ENCODE peak calls at places on chromosomes 4 and X, in six cellular contexts. I is tibial nerve, V is HCT116, R is ovary, X is right lobe of liver, O is IMR-90. P is an unnamed sample. For H3K27me3, the result is how much of the 10 kb centered on the place peaks cover.

GRCh38 chrX:38108364-38108763 is 102.0 kb downstream of the SYTL5 start:
- DNase-seq in O (peak), V (no peak), X (no peak), R (no peak), I (no peak), P (no peak)

GRCh38 chrX:37405954-37406353 is 56.8 kb downstream of the PRRG1 start:
- DNase-seq in R (no peak), O (peak), V (no peak), X (no peak), I (no peak), P (no peak)

GRCh38 chrX:3076416-3076991 is 35.2 kb downstream of the ARSF start:
- DNase-seq in V (no peak), R (no peak), I (no peak), X (no peak), O (no peak), P (no peak)

GRCh38 chrX:108426262-108426661 is 12.0 kb downstream of the COL4A6 start:
- DNase-seq in O (no peak), R (no peak), I (no peak), X (no peak), V (no peak), P (no peak)

GRCh38 chr4:119627267-119628190 is 1.1 kb downstream of the PDE5A start:
- DNase-seq in O (peak), I (peak), R (peak), X (peak), V (peak), P (peak)

GRCh38 chr4:87220094-87220831 is at the start of gene KLHL8:
- DNase-seq in O (peak), X (peak), R (peak), V (peak), I (peak), P (peak)

GRCh38 chr4:19494958-19495357 is 756.7 kb upstream of the SLIT2 start:
- DNase-seq in V (no peak), I (no peak), O (peak), R (no peak), X (no peak), P (no peak)

GRCh38 chrX:8783100-8784098 is 17.8 kb downstream of the FAM9A start:
- DNase-seq in I (no peak), R (no peak), V (no peak), X (no peak), O (peak), P (no peak)

GRCh38 chrX:70635669-70636068 is 191.0 kb downstream of the DLG3 start:
- DNase-seq in O (no peak), V (no peak), R (no peak), X (no peak), I (no peak), P (no peak)

GRCh38 chr4:38782452-38783108 is at the start of gene TLR10:
- DNase-seq in V (peak), R (no peak), O (peak), I (no peak), X (peak), P (no peak)

GRCh38 chrX:46649421-46650260 is 76.1 kb downstream of the CHST7 start:
- DNase-seq in R (peak), V (no peak), X (peak), I (no peak), O (peak), P (no peak)

GRCh38 chr4:80017125-80017854 is 55.7 kb downstream of the ANTXR2 start:
- DNase-seq in X (no peak), O (peak), R (no peak), I (no peak), V (no peak), P (no peak)

GRCh38 chrX:135625995-135626394 is 87.4 kb upstream of the CT45A1 start:
- DNase-seq in I (no peak), O (no peak), R (no peak), X (no peak), V (peak), P (no peak)

GRCh38 chr4:16916719-16917337 is 18.4 kb upstream of the LDB2 start:
- DNase-seq in R (no peak), I (no peak), O (no peak), V (peak), X (peak), P (no peak)

DNA sequence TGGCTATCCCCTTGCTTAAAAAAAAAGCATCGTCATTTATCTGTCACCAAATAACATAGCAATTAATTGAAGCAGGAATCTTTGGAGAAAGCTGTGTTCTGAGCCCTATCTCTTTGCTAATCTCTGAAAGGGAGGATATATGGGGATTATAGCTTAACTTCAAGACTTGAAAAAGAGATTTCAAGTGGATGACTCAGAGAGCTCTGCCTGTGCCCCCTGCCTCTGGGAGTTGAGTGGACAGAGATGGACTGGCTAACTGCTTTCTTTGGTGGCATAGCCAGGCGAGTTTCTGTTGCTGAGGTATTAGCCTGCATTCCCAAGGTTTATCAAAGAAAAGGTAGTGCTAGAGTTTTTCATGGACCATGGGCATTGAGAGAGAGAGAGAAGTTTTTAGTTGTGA is 91.6 kb downstream of the DDIT4L start:
- DNase-seq in X (no peak), O (no peak), V (no peak), R (no peak), I (no peak), P (no peak)
- TF ChIP-seq CTCF in X (no peak), O (no peak), V (no peak), R (no peak), I (no peak), P (no peak)

GRCh38 chr4:4871267-4872147 is 12.0 kb downstream of the MSX1 start:
- DNase-seq in V (no peak), O (no peak), R (no peak), I (no peak), X (no peak), P (no peak)
- H3K27me3 ChIP-seq in V (under half), O (half or more), R (under half), I (under half), X (under half), P (half or more)

GRCh38 chr4:2472187-2472586 is 3.3 kb downstream of the RNF4 start:
- DNase-seq in O (peak), X (no peak), I (no peak), R (no peak), V (no peak), P (no peak)

GRCh38 chr4:2462992-2463762 is 5.7 kb upstream of the RNF4 start:
- DNase-seq in O (no peak), R (no peak), X (no peak), V (no peak), I (no peak), P (no peak)

GRCh38 chr4:2469192-2469984 is 482 bp downstream of the RNF4 start:
- DNase-seq in I (no peak), X (peak), V (no peak), O (peak), R (peak), P (no peak)

GRCh38 chr4:2465032-2465431 is 3.9 kb upstream of the RNF4 start:
- DNase-seq in R (no peak), V (no peak), O (no peak), I (no peak), X (no peak), P (no peak)

DNA sequence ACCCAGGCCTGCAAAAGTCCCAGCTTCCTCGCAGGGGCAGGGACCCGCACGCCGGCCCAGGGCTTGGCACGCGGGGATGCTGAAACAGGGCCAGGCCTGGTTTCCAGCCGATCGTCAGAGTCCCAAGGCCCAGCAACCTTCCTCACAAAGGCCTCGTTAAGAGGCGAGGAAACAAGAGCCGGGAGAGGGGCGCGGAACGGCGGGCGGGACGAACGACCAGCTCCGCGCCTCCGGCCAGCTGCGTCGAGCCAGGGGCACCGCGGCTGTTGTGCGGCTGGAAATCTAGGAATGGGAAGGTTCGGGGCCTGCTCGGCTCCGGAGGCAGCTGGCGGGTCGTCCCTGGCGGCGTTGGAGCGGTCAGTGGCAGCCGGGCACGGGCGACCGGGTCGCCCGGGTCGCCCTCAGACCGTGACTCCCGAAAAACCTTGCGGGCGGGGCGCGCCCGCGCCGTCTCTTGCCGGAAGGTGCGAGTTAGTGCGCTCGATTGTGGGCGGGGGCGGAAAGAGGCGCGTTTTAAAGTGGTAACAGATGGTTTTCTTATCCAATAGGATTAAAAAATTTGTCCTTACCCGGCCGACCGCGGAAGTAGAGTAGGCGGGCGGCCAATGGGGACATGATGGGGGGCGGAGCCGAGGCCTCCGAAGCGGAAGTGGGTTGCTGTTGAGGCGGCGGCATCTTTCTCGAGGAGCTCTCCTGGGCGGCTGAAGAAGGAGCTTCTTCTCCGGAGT is at the start of gene RNF4:
- DNase-seq in O (peak), X (peak), R (peak), I (peak), V (peak), P (peak)
- TF ChIP-seq POLR2A in O (peak), X (peak), R (peak), I (peak), V (peak), P (no peak)

DNA sequence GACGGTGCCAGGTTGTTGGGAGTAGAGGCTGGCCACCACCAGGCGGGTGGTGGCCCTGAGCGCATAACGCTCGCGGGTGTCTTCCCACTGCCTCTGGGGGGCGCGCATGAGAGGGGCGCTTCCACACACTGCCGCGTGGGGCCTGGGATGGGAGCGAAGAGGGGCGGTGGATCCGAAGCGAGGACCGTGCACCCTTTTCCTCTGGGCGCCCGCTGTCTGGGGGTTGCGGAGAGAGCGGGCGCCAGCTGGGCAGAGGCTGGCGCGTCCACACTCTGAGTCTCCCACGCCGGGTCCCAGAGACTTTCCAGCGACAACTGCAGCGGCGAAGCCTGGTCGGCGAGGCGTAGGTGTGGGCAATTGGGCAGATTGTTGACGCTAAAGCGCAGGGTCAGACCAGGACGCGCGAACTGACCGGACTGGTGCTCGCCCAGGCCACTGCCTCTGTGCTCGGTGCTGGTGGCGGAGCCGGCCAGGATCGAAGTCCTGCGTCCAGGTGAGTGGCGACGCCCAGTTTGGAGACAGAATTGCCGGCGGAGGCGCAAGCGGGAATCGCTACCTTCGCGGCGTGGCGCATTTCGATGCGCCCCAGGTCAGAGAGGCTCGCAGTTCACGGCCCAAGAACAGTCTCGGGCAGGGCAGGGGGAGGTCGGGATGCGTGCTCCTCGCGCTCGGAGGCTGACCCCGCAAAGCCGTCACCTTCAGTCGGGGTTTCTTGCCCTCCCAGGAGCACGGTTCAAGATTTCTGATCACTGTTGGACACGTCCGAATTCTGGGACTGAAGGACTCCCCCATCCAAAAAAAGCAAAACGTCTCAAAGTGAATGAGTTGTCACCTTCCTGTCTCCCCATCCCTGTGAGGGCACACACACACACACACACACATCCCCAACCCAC is 2.6 kb upstream of the HMX1 start:
- DNase-seq in O (no peak), R (no peak), X (no peak), V (no peak), I (no peak), P (no peak)
- TF ChIP-seq CTCF in O (no peak), R (no peak), X (no peak), V (no peak), I (no peak), P (no peak)

GRCh38 chr4:59979061-59979460 is 1221.1 kb upstream of the ADGRL3 start:
- DNase-seq in X (no peak), R (no peak), O (no peak), V (no peak), I (no peak), P (no peak)
- H3K27me3 ChIP-seq in X (under half), R (under half), O (under half), V (under half), I (under half), P (under half)

GRCh38 chrX:134173541-134174272 is 63.3 kb upstream of the CCDC160 start:
- DNase-seq in X (no peak), V (no peak), R (no peak), O (no peak), I (no peak), P (no peak)
- TF ChIP-seq POLR2A in X (no peak), V (no peak), R (no peak), O (no peak), I (no peak), P (no peak)

GRCh38 chrX:111823068-111823467 is 52.9 kb upstream of the TRPC5OS start:
- DNase-seq in V (no peak), R (no peak), X (no peak), I (no peak), O (peak), P (no peak)
- TF ChIP-seq CTCF in V (peak), R (no peak), X (peak), I (no peak), O (peak), P (no peak)

DNA sequence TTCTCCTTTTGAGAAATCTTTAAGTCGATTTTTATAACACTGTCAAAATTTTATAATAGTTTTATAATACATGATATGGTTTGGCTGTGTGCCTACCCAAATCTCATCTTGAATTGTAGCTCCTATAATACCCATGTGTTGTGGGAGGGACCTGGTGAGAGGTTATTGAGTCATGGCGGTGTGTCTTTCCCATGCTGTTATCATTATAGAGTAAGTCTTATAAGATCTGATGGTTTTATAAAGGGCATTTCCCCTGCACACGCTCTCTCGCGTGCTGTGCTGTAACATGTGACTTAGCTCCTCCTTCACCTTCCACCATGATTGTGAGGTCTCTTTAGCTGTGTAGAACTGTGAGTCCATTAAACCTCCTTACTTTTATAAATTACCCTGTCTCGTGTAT is 364.0 kb upstream of the SPANXN4 start:
- DNase-seq in V (no peak), O (no peak), X (no peak), I (no peak), R (no peak), P (no peak)
- H3K27me3 ChIP-seq in V (under half), O (under half), X (under half), I (under half), R (under half), P (under half)

DNA sequence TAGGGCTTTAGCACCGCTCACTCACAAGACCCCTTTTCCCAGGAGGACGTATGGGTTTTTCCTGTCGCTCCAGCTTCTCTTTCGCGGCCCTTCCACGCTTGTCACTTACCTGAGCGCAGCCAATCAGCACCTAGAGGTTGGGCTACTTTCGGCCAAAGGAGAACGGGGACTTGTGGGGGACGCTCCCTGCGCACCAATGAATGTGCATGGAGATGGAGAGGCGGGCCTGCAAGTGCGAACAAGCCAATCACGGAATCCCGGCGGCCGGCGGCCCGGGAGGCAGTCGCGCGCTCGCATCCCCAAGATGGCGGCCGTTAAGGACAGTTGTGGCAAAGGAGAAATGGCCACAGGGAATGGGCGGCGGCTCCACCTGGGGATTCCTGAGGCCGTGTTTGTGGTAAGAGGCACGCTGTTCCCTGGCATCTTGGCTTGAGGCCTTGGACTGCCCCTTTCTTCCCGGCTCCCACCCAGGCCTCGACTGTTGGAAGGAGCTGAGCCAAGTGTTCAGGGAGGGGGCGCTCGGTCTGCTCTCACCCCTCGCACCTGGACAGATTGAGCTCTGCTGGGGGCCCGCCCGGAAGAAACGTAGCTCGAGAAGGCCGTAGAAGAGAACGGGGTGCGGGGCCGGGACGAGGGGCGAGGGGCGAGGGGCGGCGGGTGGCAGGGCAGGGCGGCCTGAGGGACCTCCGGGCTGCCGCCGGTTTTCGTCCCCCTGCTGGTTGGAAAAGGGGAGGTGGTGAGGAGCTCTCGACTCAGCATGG is at the start of gene VBP1:
- DNase-seq in X (peak), I (peak), V (peak), O (peak), R (peak), P (peak)
- TF ChIP-seq POLR2A in X (no peak), I (peak), V (no peak), O (peak), R (peak), P (no peak)

P was measured in esophagus muscularis mucosa.